ENCODE peak calls at places on chromosomes 6 and 20, in eight cellular contexts. One of them, this sample, is unnamed.

GRCh38 chr6:23654745-23655144 is 471.3 kb upstream of the NRSN1 start:
- DNase-seq in body of pancreas: no peak
- DNase-seq in Peyer's patch: peak
- DNase-seq in ovary: no peak
- DNase-seq in IMR-90: no peak
- DNase-seq in right lobe of liver: peak
- DNase-seq in psoas muscle: no peak
- DNase-seq in RWPE1: no peak
- DNase-seq in this sample: no peak

GRCh38 chr20:17882065-17882833 is 86.3 kb downstream of the SNX5 start:
- DNase-seq in body of pancreas: no peak
- DNase-seq in Peyer's patch: peak
- DNase-seq in ovary: no peak
- DNase-seq in IMR-90: no peak
- DNase-seq in right lobe of liver: no peak
- DNase-seq in psoas muscle: no peak
- DNase-seq in RWPE1: no peak
- DNase-seq in this sample: no peak

GRCh38 chr6:5205877-5206840 is 54.6 kb downstream of the LYRM4 start:
- DNase-seq in body of pancreas: peak
- DNase-seq in Peyer's patch: no peak
- DNase-seq in ovary: peak
- DNase-seq in IMR-90: peak
- DNase-seq in right lobe of liver: peak
- DNase-seq in psoas muscle: peak
- DNase-seq in RWPE1: no peak
- DNase-seq in this sample: peak

GRCh38 chr6:1513206-1513605 is 96.5 kb upstream of the FOXC1 start:
- DNase-seq in body of pancreas: no peak
- DNase-seq in Peyer's patch: no peak
- DNase-seq in ovary: no peak
- DNase-seq in IMR-90: no peak
- DNase-seq in right lobe of liver: no peak
- DNase-seq in psoas muscle: no peak
- DNase-seq in RWPE1: no peak
- DNase-seq in this sample: no peak

GRCh38 chr20:43119720-43120119 is 70.0 kb downstream of the PTPRT start:
- DNase-seq in body of pancreas: no peak
- DNase-seq in Peyer's patch: no peak
- DNase-seq in ovary: no peak
- DNase-seq in IMR-90: no peak
- DNase-seq in right lobe of liver: no peak
- DNase-seq in psoas muscle: no peak
- DNase-seq in RWPE1: no peak
- DNase-seq in this sample: no peak

GRCh38 chr6:6818078-6818639 is 229.6 kb downstream of the LY86 start:
- DNase-seq in body of pancreas: no peak
- DNase-seq in Peyer's patch: no peak
- DNase-seq in ovary: no peak
- DNase-seq in IMR-90: no peak
- DNase-seq in right lobe of liver: no peak
- DNase-seq in psoas muscle: no peak
- DNase-seq in RWPE1: no peak
- DNase-seq in this sample: no peak

GRCh38 chr6:105851181-105851580 is 235.0 kb upstream of the PRDM1 start:
- DNase-seq in body of pancreas: no peak
- DNase-seq in Peyer's patch: no peak
- DNase-seq in ovary: no peak
- DNase-seq in IMR-90: peak
- DNase-seq in right lobe of liver: no peak
- DNase-seq in psoas muscle: no peak
- DNase-seq in RWPE1: no peak
- DNase-seq in this sample: peak

GRCh38 chr6:43972915-43973304 is 154.3 kb downstream of the MRPL14 start:
- DNase-seq in body of pancreas: peak
- DNase-seq in Peyer's patch: peak
- DNase-seq in ovary: peak
- DNase-seq in IMR-90: peak
- DNase-seq in right lobe of liver: peak
- DNase-seq in psoas muscle: peak
- DNase-seq in RWPE1: peak
- DNase-seq in this sample: peak

GRCh38 chr20:25859649-25860530 is 163.2 kb upstream of the ZNF337 start:
- DNase-seq in body of pancreas: peak
- DNase-seq in Peyer's patch: peak
- DNase-seq in ovary: peak
- DNase-seq in IMR-90: no peak
- DNase-seq in right lobe of liver: peak
- DNase-seq in psoas muscle: peak
- DNase-seq in RWPE1: peak
- DNase-seq in this sample: peak

GRCh38 chr6:132063204-132063603 is 112.0 kb upstream of the CCN2 start:
- DNase-seq in body of pancreas: no peak
- DNase-seq in Peyer's patch: no peak
- DNase-seq in ovary: no peak
- DNase-seq in IMR-90: peak
- DNase-seq in right lobe of liver: no peak
- DNase-seq in psoas muscle: no peak
- DNase-seq in RWPE1: no peak
- DNase-seq in this sample: no peak

GRCh38 chr20:41958391-41958790 is 340.2 kb upstream of the CHD6 start:
- DNase-seq in body of pancreas: no peak
- DNase-seq in Peyer's patch: no peak
- DNase-seq in ovary: no peak
- DNase-seq in IMR-90: no peak
- DNase-seq in right lobe of liver: no peak
- DNase-seq in psoas muscle: no peak
- DNase-seq in RWPE1: no peak
- DNase-seq in this sample: no peak

GRCh38 chr20:41960166-41960565 is 342.0 kb upstream of the CHD6 start:
- DNase-seq in body of pancreas: no peak
- DNase-seq in Peyer's patch: no peak
- DNase-seq in ovary: no peak
- DNase-seq in IMR-90: no peak
- DNase-seq in right lobe of liver: no peak
- DNase-seq in psoas muscle: no peak
- DNase-seq in RWPE1: no peak
- DNase-seq in this sample: no peak

GRCh38 chr20:41951615-41952014 is 333.4 kb upstream of the CHD6 start:
- DNase-seq in body of pancreas: no peak
- DNase-seq in Peyer's patch: no peak
- DNase-seq in ovary: no peak
- DNase-seq in IMR-90: no peak
- DNase-seq in right lobe of liver: no peak
- DNase-seq in psoas muscle: no peak
- DNase-seq in RWPE1: no peak
- DNase-seq in this sample: no peak

GRCh38 chr20:41956316-41957050 is 338.3 kb upstream of the CHD6 start:
- DNase-seq in body of pancreas: peak
- DNase-seq in Peyer's patch: no peak
- DNase-seq in ovary: no peak
- DNase-seq in IMR-90: no peak
- DNase-seq in right lobe of liver: no peak
- DNase-seq in psoas muscle: no peak
- DNase-seq in RWPE1: no peak
- DNase-seq in this sample: peak
- TF ChIP-seq CTCF in body of pancreas: no peak
- TF ChIP-seq CTCF in Peyer's patch: no peak
- TF ChIP-seq CTCF in ovary: no peak
- TF ChIP-seq CTCF in IMR-90: peak
- TF ChIP-seq CTCF in right lobe of liver: peak
- TF ChIP-seq CTCF in psoas muscle: peak
- TF ChIP-seq CTCF in RWPE1: peak
- TF ChIP-seq CTCF in this sample: peak

GRCh38 chr6:31729515-31729978 is 448 bp upstream of the DDAH2 start:
- DNase-seq in body of pancreas: peak
- DNase-seq in Peyer's patch: peak
- DNase-seq in ovary: peak
- DNase-seq in IMR-90: peak
- DNase-seq in right lobe of liver: peak
- DNase-seq in psoas muscle: peak
- DNase-seq in RWPE1: peak
- DNase-seq in this sample: peak
- TF ChIP-seq CTCF in body of pancreas: no peak
- TF ChIP-seq CTCF in Peyer's patch: no peak
- TF ChIP-seq CTCF in ovary: no peak
- TF ChIP-seq CTCF in IMR-90: peak
- TF ChIP-seq CTCF in right lobe of liver: peak
- TF ChIP-seq CTCF in psoas muscle: no peak
- TF ChIP-seq CTCF in RWPE1: peak
- TF ChIP-seq CTCF in this sample: peak

GRCh38 chr20:58213112-58213511 is 15.3 kb downstream of the ANKRD60 start:
- DNase-seq in body of pancreas: no peak
- DNase-seq in Peyer's patch: no peak
- DNase-seq in ovary: no peak
- DNase-seq in IMR-90: no peak
- DNase-seq in right lobe of liver: no peak
- DNase-seq in psoas muscle: no peak
- DNase-seq in RWPE1: no peak
- DNase-seq in this sample: peak
- TF ChIP-seq CTCF in body of pancreas: no peak
- TF ChIP-seq CTCF in Peyer's patch: no peak
- TF ChIP-seq CTCF in ovary: no peak
- TF ChIP-seq CTCF in IMR-90: peak
- TF ChIP-seq CTCF in right lobe of liver: no peak
- TF ChIP-seq CTCF in psoas muscle: no peak
- TF ChIP-seq CTCF in RWPE1: no peak
- TF ChIP-seq CTCF in this sample: peak

GRCh38 chr6:135012349-135012748 is 42.3 kb downstream of the HBS1L start:
- DNase-seq in body of pancreas: no peak
- DNase-seq in Peyer's patch: no peak
- DNase-seq in ovary: no peak
- DNase-seq in IMR-90: no peak
- DNase-seq in right lobe of liver: no peak
- DNase-seq in psoas muscle: no peak
- DNase-seq in RWPE1: no peak
- DNase-seq in this sample: no peak
- TF ChIP-seq CTCF in body of pancreas: no peak
- TF ChIP-seq CTCF in Peyer's patch: no peak
- TF ChIP-seq CTCF in ovary: no peak
- TF ChIP-seq CTCF in IMR-90: no peak
- TF ChIP-seq CTCF in right lobe of liver: no peak
- TF ChIP-seq CTCF in psoas muscle: no peak
- TF ChIP-seq CTCF in RWPE1: no peak
- TF ChIP-seq CTCF in this sample: no peak

DNA sequence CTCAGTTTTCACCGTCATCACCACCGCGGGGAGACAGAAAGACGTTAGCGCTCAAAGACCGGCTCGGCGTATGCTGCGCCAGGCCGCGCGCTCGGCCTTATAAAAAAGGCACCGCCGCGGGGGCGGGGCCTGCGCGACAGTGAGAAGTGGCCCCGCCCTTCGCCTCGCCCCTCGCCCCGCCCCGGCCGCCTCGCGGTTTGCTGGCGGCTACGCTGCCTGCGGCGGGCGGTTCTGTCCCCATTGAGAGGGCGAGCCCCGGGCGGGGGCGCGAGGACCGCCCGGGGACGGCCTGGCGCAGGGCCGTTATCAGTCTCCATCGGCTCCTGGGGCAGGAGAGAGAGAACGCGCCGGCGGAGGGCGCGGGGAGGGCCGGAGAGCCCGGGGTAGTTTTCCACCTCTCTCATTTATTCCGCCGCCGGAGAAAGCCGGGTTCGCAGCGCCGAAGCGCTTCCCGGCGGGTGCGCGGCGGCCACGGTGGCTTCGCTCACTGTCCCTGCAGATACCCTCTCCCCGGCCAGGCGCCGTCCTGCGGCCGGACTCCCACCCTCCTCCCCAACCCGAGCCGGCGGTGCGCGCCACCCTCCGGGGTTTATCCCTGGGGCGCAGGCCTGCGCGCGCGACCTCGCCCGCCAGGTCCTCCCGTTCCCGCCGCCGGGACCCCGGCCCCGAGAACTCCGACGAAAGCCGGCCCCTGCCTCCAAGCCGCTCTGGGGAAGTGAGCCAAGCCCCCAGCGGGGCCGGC is 122.5 kb upstream of the SLC2A12 start:
- DNase-seq in body of pancreas: peak
- DNase-seq in Peyer's patch: peak
- DNase-seq in ovary: peak
- DNase-seq in IMR-90: peak
- DNase-seq in right lobe of liver: peak
- DNase-seq in psoas muscle: peak
- DNase-seq in RWPE1: peak
- DNase-seq in this sample: peak
- TF ChIP-seq CTCF in body of pancreas: no peak
- TF ChIP-seq CTCF in Peyer's patch: no peak
- TF ChIP-seq CTCF in ovary: peak
- TF ChIP-seq CTCF in IMR-90: no peak
- TF ChIP-seq CTCF in right lobe of liver: no peak
- TF ChIP-seq CTCF in psoas muscle: peak
- TF ChIP-seq CTCF in RWPE1: no peak
- TF ChIP-seq CTCF in this sample: no peak

GRCh38 chr6:71294121-71294523 is 5.5 kb downstream of the OGFRL1 start:
- DNase-seq in body of pancreas: peak
- DNase-seq in Peyer's patch: no peak
- DNase-seq in ovary: no peak
- DNase-seq in IMR-90: peak
- DNase-seq in right lobe of liver: no peak
- DNase-seq in psoas muscle: no peak
- DNase-seq in RWPE1: no peak
- DNase-seq in this sample: peak
- TF ChIP-seq CTCF in body of pancreas: no peak
- TF ChIP-seq CTCF in Peyer's patch: no peak
- TF ChIP-seq CTCF in ovary: no peak
- TF ChIP-seq CTCF in IMR-90: no peak
- TF ChIP-seq CTCF in right lobe of liver: no peak
- TF ChIP-seq CTCF in psoas muscle: no peak
- TF ChIP-seq CTCF in RWPE1: no peak
- TF ChIP-seq CTCF in this sample: no peak

DNA sequence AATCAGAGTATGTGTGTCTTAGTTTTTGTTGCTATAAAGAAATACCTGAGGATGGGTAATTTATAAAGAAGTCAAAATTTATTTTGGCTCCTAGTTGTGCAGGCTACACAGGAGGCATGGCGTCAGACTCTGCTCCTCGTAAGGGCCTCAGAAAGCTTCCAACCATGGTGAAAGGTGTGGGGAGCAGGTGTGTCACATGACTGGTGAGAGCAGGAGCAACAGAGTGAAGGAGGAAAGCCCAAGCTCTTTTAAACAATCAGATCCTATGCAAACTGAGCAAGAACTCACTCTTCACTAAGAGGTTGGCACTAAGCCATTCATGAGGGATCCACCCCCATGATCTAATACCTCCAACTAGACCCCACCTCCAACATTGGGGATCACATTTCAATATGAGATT is 1524.3 kb downstream of the HACE1 start:
- DNase-seq in body of pancreas: no peak
- DNase-seq in Peyer's patch: no peak
- DNase-seq in ovary: no peak
- DNase-seq in IMR-90: no peak
- DNase-seq in right lobe of liver: no peak
- DNase-seq in psoas muscle: no peak
- DNase-seq in RWPE1: no peak
- DNase-seq in this sample: no peak
- TF ChIP-seq CTCF in body of pancreas: no peak
- TF ChIP-seq CTCF in Peyer's patch: no peak
- TF ChIP-seq CTCF in ovary: no peak
- TF ChIP-seq CTCF in IMR-90: no peak
- TF ChIP-seq CTCF in right lobe of liver: no peak
- TF ChIP-seq CTCF in psoas muscle: no peak
- TF ChIP-seq CTCF in RWPE1: no peak
- TF ChIP-seq CTCF in this sample: no peak

GRCh38 chr6:139376604-139377218 is 2.3 kb upstream of the CITED2 start:
- DNase-seq in body of pancreas: peak
- DNase-seq in Peyer's patch: peak
- DNase-seq in ovary: peak
- DNase-seq in IMR-90: peak
- DNase-seq in right lobe of liver: peak
- DNase-seq in psoas muscle: peak
- DNase-seq in RWPE1: peak
- DNase-seq in this sample: peak
- TF ChIP-seq CTCF in body of pancreas: peak
- TF ChIP-seq CTCF in Peyer's patch: no peak
- TF ChIP-seq CTCF in ovary: no peak
- TF ChIP-seq CTCF in IMR-90: no peak
- TF ChIP-seq CTCF in right lobe of liver: peak
- TF ChIP-seq CTCF in psoas muscle: no peak
- TF ChIP-seq CTCF in RWPE1: peak
- TF ChIP-seq CTCF in this sample: no peak

This sample was measured in fibroblast of villous mesenchyme.